ENCODE peak calls at places on chromosomes 1 and 21, in seven cellular contexts. K, Z, R, N, S, Q and T are unnamed samples.

GRCh38 chr1:235326719-235327558 is 1.0 kb downstream of the ARID4B start:
- DNase-seq in K (peak; percentile 73), Z (peak; percentile 54), R (no peak), N (peak; percentile 42), Q (peak; percentile 22), S (peak; percentile 35), T (no peak)

GRCh38 chr1:113963281-113963906 is 15.9 kb upstream of the OLFML3 start:
- DNase-seq in R (no peak), Q (no peak), Z (no peak), N (no peak), S (no peak), K (peak; percentile 31), T (no peak)

GRCh38 chr1:80410233-80410632 is 1390.5 kb upstream of the ADGRL2 start:
- DNase-seq in K (no peak), Q (no peak), S (no peak), Z (no peak), N (no peak), R (no peak), T (no peak)

GRCh38 chr1:157894613-157895012 is 53.0 kb upstream of the CD5L start:
- DNase-seq in S (no peak), R (no peak), Q (peak; percentile 3), N (no peak), Z (no peak), K (no peak), T (no peak)

GRCh38 chr1:31859719-31860118 is 43.9 kb upstream of the SPOCD1 start:
- DNase-seq in S (no peak), N (no peak), Q (no peak), K (no peak), R (no peak), Z (no peak), T (no peak)

GRCh38 chr1:111110197-111110899 is 29.5 kb downstream of the DRAM2 start:
- DNase-seq in Z (no peak), Q (peak; percentile 50), R (no peak), S (no peak), K (no peak), N (no peak), T (no peak)

GRCh38 chr1:116873680-116874271 is 35.9 kb upstream of the PTGFRN start:
- DNase-seq in S (no peak), R (no peak), N (no peak), K (no peak), Q (no peak), Z (no peak), T (no peak)

GRCh38 chr1:202802998-202803932 is 5.0 kb downstream of the KDM5B start:
- DNase-seq in R (no peak), Z (peak; percentile 39), K (no peak), N (no peak), Q (peak; percentile 72), S (peak; percentile 30), T (no peak)

GRCh38 chr1:201128476-201128875 is 1.5 kb upstream of the ASCL5 start:
- DNase-seq in Z (no peak), N (no peak), K (no peak), Q (no peak), S (no peak), R (no peak), T (no peak)

GRCh38 chr1:172980456-172980855 is 70.3 kb downstream of the TNFSF18 start:
- DNase-seq in K (no peak), Q (peak; percentile 78), R (no peak), S (no peak), N (no peak), Z (no peak), T (no peak)

GRCh38 chr1:173410133-173410793 is 66.9 kb upstream of the PRDX6 start:
- DNase-seq in Z (no peak), N (no peak), R (no peak), K (peak; percentile 42), Q (peak; percentile 78), S (no peak), T (no peak)

GRCh38 chr1:17089496-17089895 is 29.8 kb downstream of the PADI2 start:
- DNase-seq in Z (no peak), R (no peak), Q (no peak), K (no peak), S (no peak), N (no peak), T (no peak)

GRCh38 chr1:32404956-32405355 is 10.7 kb upstream of the BSDC1 start:
- DNase-seq in K (no peak), Z (no peak), N (no peak), R (peak; percentile 30), S (no peak), Q (peak; percentile 23), T (no peak)

GRCh38 chr1:59290173-59290954 is 6.5 kb upstream of the FGGY start:
- DNase-seq in S (peak; percentile 69), Z (no peak), N (peak; percentile 30), Q (peak; percentile 68), R (no peak), K (peak; percentile 29), T (no peak)

GRCh38 chr1:194230351-194231144 is 1044.1 kb upstream of the B3GALT2 start:
- DNase-seq in S (no peak), R (no peak), K (no peak), N (no peak), Z (no peak), Q (no peak), T (no peak)

GRCh38 chr1:48107516-48107915 is 110.3 kb upstream of the TRABD2B start:
- DNase-seq in Q (peak; percentile 14), Z (no peak), K (no peak), S (no peak), N (no peak), R (no peak), T (no peak)

GRCh38 chr1:169240449-169241242 is 127.0 kb downstream of the NME7 start:
- DNase-seq in R (no peak), Q (peak; percentile 18), Z (no peak), K (no peak), N (no peak), S (no peak), T (no peak)

GRCh38 chr1:94926365-94926914 is 470 bp downstream of the CNN3 start:
- DNase-seq in Z (peak; percentile 55), K (no peak), Q (peak; percentile 59), S (peak; percentile 78), N (peak; percentile 77), R (no peak), T (no peak)

GRCh38 chr1:40414331-40414730 is 35.9 kb upstream of the ZFP69B start:
- DNase-seq in R (no peak), N (no peak), Z (no peak), Q (no peak), S (no peak), K (no peak), T (no peak)

GRCh38 chr1:182616130-182617074 is 12.2 kb upstream of the RGS16 start:
- DNase-seq in S (peak; percentile 49), N (no peak), Z (peak; percentile 64), K (peak; percentile 86), R (no peak), Q (peak; percentile 93), T (no peak)
- TF ChIP-seq CTCF in S (no peak), N (no peak), Z (no peak), K (peak; percentile 50), R (no peak), Q (no peak), T (no peak)

GRCh38 chr1:6080469-6080868 is 34.8 kb downstream of the KCNAB2 start:
- DNase-seq in S (peak; percentile 29), Z (no peak), Q (no peak), R (no peak), K (no peak), N (no peak), T (no peak)
- TF ChIP-seq CTCF in S (no peak), Z (no peak), Q (peak; percentile 31), R (peak; percentile 37), K (peak; percentile 17), N (no peak), T (peak; percentile 21)

DNA sequence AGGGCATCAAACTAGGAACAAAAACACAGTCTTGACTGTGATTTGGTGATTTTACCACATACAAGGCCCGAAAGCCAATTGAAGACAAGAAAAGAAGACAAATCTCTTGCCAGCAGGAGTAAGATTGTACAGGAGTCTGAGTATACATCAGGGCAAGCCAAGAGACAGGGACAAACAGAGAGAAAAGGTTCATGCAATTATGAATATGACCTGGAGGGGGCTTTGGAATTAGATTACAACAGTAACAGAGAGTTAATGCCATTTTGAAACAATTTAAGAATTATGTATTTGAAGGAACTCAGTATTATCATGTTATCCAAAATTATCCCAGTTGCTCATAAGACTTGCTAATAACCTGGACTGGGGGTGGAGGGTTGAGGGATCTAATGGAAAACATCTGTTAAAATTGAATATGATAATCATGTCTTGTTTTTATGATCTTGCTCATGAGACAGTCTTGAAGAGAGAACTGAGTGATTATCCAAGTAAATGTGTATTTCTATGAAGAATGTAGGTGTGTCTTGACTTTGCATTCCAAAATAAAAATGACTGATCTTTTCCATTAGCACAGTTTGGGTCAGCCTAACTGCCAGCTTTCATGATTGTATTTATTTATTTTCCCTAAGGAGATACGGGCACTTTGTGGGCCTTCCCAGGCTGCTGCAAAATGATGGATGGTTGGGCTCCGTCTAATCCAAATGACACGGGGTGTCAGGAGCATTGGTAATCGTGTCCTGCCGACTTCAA is 117.7 kb downstream of the ERG start:
- DNase-seq in R (no peak), Q (peak; percentile 62), N (no peak), Z (no peak), K (no peak), S (no peak), T (no peak)
- TF ChIP-seq CTCF in R (peak; percentile 48), Q (peak; percentile 54), N (peak; percentile 42), Z (no peak), K (peak; percentile 37), S (no peak), T (peak; percentile 19)

DNA sequence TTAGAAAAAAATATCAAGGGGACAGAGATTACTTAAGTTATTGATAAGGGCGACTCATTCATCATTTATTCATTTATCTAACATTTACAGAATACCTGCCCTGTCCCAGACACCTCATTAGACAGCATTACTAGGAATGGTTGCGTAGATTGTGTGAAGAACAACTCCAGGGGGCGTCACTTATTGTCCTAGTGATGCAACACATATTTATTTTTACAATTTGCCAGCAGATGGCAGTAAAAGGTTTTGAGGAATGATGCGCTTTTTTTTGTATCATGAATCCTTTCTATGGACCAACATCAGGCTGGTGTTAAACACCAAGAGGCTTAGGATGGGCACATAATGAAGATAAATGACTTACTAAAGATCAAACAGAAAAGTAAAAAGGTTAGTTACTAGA is 5.5 kb downstream of the NCAM2 start:
- DNase-seq in Q (peak; percentile 69), Z (no peak), K (peak; percentile 1), N (peak; percentile 32), R (no peak), S (no peak), T (no peak)
- TF ChIP-seq CTCF in Q (peak; percentile 66), Z (peak; percentile 65), K (peak; percentile 60), N (peak; percentile 66), R (peak; percentile 52), S (no peak), T (peak; percentile 34)

DNA sequence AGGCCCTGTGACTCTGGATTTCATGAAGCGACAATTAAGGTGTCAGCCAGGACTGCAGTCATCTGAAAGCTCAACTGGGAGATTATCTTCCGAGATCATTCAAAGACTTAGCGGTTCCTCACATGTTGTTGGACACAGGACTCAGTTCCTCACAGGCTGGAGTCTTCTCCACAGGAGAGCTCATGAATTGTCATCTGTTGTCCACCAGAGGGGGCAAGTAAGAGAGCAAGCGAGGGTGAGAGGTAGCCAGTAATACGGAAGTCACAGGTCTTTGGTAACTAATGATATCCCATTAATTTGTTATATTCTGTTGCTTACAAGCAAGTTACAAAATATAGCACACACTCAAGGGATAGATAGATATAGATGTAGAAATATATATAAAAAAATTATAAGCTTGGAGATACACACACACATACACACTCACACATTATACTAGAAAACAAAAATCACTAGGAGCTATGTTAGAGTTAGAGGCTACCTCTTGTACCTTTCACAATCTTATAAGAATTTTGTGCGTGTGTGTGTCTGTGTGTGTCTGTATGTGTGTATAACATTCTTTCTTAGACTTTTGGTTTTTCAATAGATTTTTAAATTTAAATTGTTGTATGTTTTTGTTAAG is 1695.3 kb downstream of the BRINP3 start:
- DNase-seq in K (peak; percentile 35), R (peak; percentile 16), S (peak; percentile 58), Z (peak; percentile 27), Q (peak; percentile 74), N (peak; percentile 44), T (peak; percentile 21)
- TF ChIP-seq CTCF in K (peak; percentile 77), R (peak; percentile 76), S (peak; percentile 86), Z (peak; percentile 40), Q (peak; percentile 83), N (peak; percentile 82), T (peak; percentile 84)